ENCODE peak calls at places on chromosomes 16 and 17, in five cellular contexts. T, E, S, C and D are unnamed samples.

GRCh38 chr16:83772806-83773205 is 35.0 kb upstream of the HSBP1 start:
- DNase-seq in T (no peak), E (no peak), S (no peak), C (no peak), D (no peak)

GRCh38 chr17:76382803-76383644 is 1.4 kb upstream of the SPHK1 start:
- DNase-seq in T (peak; percentile 94), E (peak; percentile 46), S (peak; percentile 50), C (peak; percentile 39), D (peak; percentile 94)

GRCh38 chr17:4728124-4728523 is 3.1 kb upstream of the MED11 start:
- DNase-seq in T (no peak), E (no peak), S (no peak), C (no peak), D (no peak)

GRCh38 chr16:72987480-72987901 is 60.4 kb downstream of the ZFHX3 start:
- DNase-seq in T (peak; percentile 38), E (no peak), S (no peak), C (no peak), D (no peak)

GRCh38 chr16:53175118-53175517 is 120.3 kb downstream of the CHD9 start:
- DNase-seq in T (no peak), E (no peak), S (no peak), C (no peak), D (no peak)

GRCh38 chr17:80191192-80191591 is 21.4 kb downstream of the CARD14 start:
- DNase-seq in T (peak; percentile 82), E (no peak), S (no peak), C (no peak), D (peak; percentile 87)

GRCh38 chr17:78661092-78661770 is 84.0 kb upstream of the DNAH17 start:
- DNase-seq in T (no peak), E (no peak), S (no peak), C (no peak), D (no peak)

GRCh38 chr16:82993874-82994375 is 367.2 kb downstream of the CDH13 start:
- DNase-seq in T (no peak), E (no peak), S (no peak), C (no peak), D (no peak)

GRCh38 chr16:24131294-24131693 is 124.8 kb upstream of the CACNG3 start:
- DNase-seq in T (peak; percentile 15), E (no peak), S (no peak), C (no peak), D (no peak)

GRCh38 chr17:17994271-17994670 is 21.6 kb downstream of the DRC3 start:
- DNase-seq in T (peak; percentile 95), E (peak; percentile 17), S (no peak), C (peak; percentile 38), D (peak; percentile 92)

GRCh38 chr17:51662204-51663056 is 402.1 kb downstream of the UTP18 start:
- DNase-seq in T (no peak), E (no peak), S (no peak), C (no peak), D (no peak)

GRCh38 chr17:62653002-62653830 is 25.7 kb downstream of the MRC2 start:
- DNase-seq in T (peak; percentile 100), E (peak; percentile 31), S (peak; percentile 22), C (peak; percentile 55), D (peak; percentile 95)

GRCh38 chr16:56325956-56326355 is 99.4 kb downstream of the AMFR start:
- DNase-seq in T (no peak), E (no peak), S (no peak), C (no peak), D (no peak)

GRCh38 chr16:57007050-57007449 is 17.7 kb downstream of the NLRC5 start:
- DNase-seq in T (no peak), E (no peak), S (no peak), C (no peak), D (no peak)

GRCh38 chr17:57478433-57478832 is 222.1 kb downstream of the MSI2 start:
- DNase-seq in T (no peak), E (no peak), S (no peak), C (peak; percentile 75), D (no peak)

GRCh38 chr17:15143524-15143923 is 121.6 kb downstream of the PMP22 start:
- DNase-seq in T (peak; percentile 78), E (no peak), S (no peak), C (no peak), D (peak; percentile 56)

GRCh38 chr17:5364156-5364555 is 55.3 kb downstream of the NUP88 start:
- DNase-seq in T (no peak), E (no peak), S (no peak), C (peak; percentile 83), D (no peak)

GRCh38 chr16:4537376-4538066 is 1.1 kb downstream of the CDIP1 start:
- DNase-seq in T (peak; percentile 81), E (peak; percentile 25), S (no peak), C (no peak), D (peak; percentile 77)

GRCh38 chr16:81175325-81175891 is 63.1 kb upstream of the BCO1 start:
- DNase-seq in T (no peak), E (no peak), S (no peak), C (peak; percentile 46), D (no peak)

GRCh38 chr16:82152192-82152591 is 17.8 kb downstream of the MPHOSPH6 start:
- DNase-seq in T (no peak), E (no peak), S (no peak), C (peak; percentile 5), D (no peak)

GRCh38 chr16:17414916-17415315 is 55.8 kb downstream of the XYLT1 start:
- DNase-seq in T (no peak), E (no peak), S (no peak), C (no peak), D (no peak)

GRCh38 chr16:5069854-5070253 is 1.8 kb upstream of the ALG1 start:
- DNase-seq in T (no peak), E (no peak), S (no peak), C (no peak), D (peak; percentile 12)

GRCh38 chr17:37438141-37438540 is 31.5 kb downstream of the TADA2A start:
- DNase-seq in T (no peak), E (no peak), S (no peak), C (no peak), D (peak; percentile 31)

GRCh38 chr16:727291-727977 is 528 bp downstream of the HAGHL start:
- DNase-seq in T (no peak), E (no peak), S (no peak), C (no peak), D (peak; percentile 85)

GRCh38 chr17:6286239-6286638 is 148.7 kb downstream of the AIPL1 start:
- DNase-seq in T (peak; percentile 84), E (no peak), S (no peak), C (no peak), D (peak; percentile 46)

GRCh38 chr17:9768381-9768934 is 22.9 kb downstream of the DHRS7C start:
- DNase-seq in T (peak; percentile 65), E (peak; percentile 4), S (no peak), C (peak; percentile 39), D (peak; percentile 56)

GRCh38 chr17:13626703-13627102 is 25.0 kb upstream of the HS3ST3A1 start:
- DNase-seq in T (no peak), E (no peak), S (no peak), C (peak; percentile 81), D (no peak)

GRCh38 chr16:88422733-88423447 is 30.2 kb upstream of the ZFPM1 start:
- DNase-seq in T (no peak), E (no peak), S (no peak), C (no peak), D (no peak)

GRCh38 chr16:29862383-29862883 is 593 bp downstream of the CDIPT start:
- DNase-seq in T (no peak), E (no peak), S (no peak), C (no peak), D (no peak)

GRCh38 chr17:77515227-77515626 is 374.5 kb downstream of the SEC14L1 start:
- DNase-seq in T (peak; percentile 8), E (no peak), S (no peak), C (no peak), D (no peak)

GRCh38 chr17:77521076-77521475 is 380.3 kb downstream of the SEC14L1 start:
- DNase-seq in T (no peak), E (no peak), S (no peak), C (no peak), D (no peak)

GRCh38 chr17:77513045-77513444 is 372.3 kb downstream of the SEC14L1 start:
- DNase-seq in T (peak; percentile 5), E (no peak), S (no peak), C (no peak), D (no peak)

GRCh38 chr17:77512062-77512946 is 371.5 kb downstream of the SEC14L1 start:
- DNase-seq in T (peak; percentile 14), E (no peak), S (no peak), C (no peak), D (no peak)

DNA sequence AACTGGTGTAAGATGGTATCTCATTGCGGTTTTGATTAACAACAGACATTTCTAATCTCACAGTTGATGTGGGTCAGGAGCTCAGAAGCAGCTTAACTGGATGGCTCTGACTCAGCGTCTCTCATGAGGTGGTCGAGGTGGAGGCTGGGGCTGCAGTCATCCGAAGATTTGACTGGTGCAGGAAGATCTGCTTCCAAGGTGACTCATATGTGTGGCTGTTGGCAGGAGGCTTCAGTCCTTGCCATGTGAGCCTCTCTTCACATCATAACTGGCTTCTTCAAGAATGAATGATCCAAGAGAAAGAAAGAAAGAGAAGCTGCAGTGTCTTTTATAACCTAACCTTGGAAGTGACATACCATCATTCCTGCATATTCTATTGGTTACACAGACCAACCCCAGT is 376.1 kb downstream of the SEC14L1 start:
- DNase-seq in T (no peak), E (no peak), S (no peak), C (peak; percentile 50), D (peak; percentile 5)
- H3K4me3 ChIP-seq in T (no peak overlapping the region), E (no peak overlapping the region), S (no peak overlapping the region), C (no peak overlapping the region), D (no peak overlapping the region)

DNA sequence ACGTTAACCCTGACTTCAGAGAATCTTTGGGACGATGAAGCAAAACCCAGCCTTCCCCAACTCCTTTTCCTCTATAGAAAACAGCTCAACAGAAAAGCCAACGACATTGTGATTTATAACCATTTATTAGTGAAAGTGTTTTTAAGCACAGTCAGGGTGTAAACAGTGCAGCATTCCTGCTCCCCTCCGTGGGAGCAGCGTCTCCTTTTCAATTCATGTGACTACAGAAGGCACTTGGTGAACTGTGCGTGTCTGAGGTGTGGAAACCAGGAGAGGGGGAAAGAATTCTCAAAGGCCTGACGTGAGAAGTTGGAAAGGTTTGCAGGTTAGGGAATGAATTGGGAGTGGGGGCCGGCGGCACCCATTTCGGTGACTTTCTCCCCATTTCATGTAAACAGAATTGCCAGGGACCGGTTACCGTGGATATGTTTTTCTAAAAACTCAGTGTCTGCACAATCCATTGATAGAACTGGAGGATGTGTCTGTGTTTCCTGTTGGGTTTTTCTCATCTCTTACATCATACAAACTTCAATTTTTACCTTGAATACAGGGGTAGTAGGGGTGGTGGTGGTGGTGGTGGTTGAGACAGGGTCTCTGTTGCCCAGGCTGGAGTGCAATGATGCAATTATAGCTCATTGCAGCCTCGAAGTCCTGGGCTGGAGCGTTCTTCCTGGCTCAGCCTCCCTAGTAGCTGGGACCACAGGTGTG is 53.1 kb downstream of the NDE1 start:
- DNase-seq in T (no peak), E (no peak), S (no peak), C (no peak), D (no peak)
- H3K36me3 ChIP-seq in T (peaks cover 23% of the 10 kb centered on the region), E (peaks cover 26% of the 10 kb centered on the region), S (peaks cover 60% of the 10 kb centered on the region), C (peaks cover 6% of the 10 kb centered on the region), D (peaks cover 13% of the 10 kb centered on the region)

DNA sequence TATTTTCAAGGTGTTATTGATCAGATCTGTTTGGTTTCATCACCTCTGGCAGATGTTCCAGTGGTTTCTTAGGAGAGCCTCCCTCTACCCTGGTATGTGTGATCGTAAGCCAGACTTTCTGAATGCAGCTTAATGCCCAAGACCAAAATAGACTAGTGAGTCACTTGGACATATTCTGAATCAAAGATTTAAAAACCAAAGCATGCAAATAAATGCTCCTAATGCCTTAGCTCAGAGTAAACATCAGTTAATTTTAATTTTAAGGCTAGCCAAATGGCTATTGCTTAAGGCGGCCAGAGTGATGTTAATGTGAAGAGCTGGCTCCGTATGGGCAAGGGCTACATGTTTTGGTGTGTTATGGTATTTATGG is 59.3 kb downstream of the MAP2K6 start:
- DNase-seq in T (no peak), E (no peak), S (no peak), C (peak; percentile 69), D (no peak)
- H3K4me3 ChIP-seq in T (no peak overlapping the region), E (no peak overlapping the region), S (no peak overlapping the region), C (no peak overlapping the region), D (no peak overlapping the region)

GRCh38 chr16:66809765-66810164 is 8.4 kb upstream of the TERB1 start:
- DNase-seq in T (no peak), E (no peak), S (no peak), C (no peak), D (no peak)
- H3K36me3 ChIP-seq in T (peaks cover 92% of the 10 kb centered on the region), E (peaks cover 19% of the 10 kb centered on the region), S (peaks cover 86% of the 10 kb centered on the region), C (peaks cover 6% of the 10 kb centered on the region), D (peaks cover 28% of the 10 kb centered on the region)